ENCODE peak calls at places on chromosomes 2 and 18, in five cellular contexts. One of them, this sample, is unnamed.
A peak's percentile ranks its signal among the peaks of the same experiment; 100 is the strongest.

GRCh38 chr18:45324489-45325111 is 290.7 kb upstream of the SLC14A2 start:
- DNase-seq in H1: peak; percentile 47
- DNase-seq in K562: no peak
- DNase-seq in HepG2: no peak
- DNase-seq in WTC11: peak; percentile 39
- DNase-seq in this sample: no peak

GRCh38 chr18:12359515-12359927 is 17.5 kb downstream of the AFG3L2 start:
- DNase-seq in H1: no peak
- DNase-seq in K562: no peak
- DNase-seq in WTC11: no peak
- DNase-seq in HepG2: no peak
- DNase-seq in this sample: no peak

GRCh38 chr2:172704072-172704936 is 31.3 kb upstream of the RAPGEF4 start:
- DNase-seq in H1: no peak
- DNase-seq in K562: peak; percentile 29
- DNase-seq in HepG2: peak; percentile 55
- DNase-seq in WTC11: no peak
- DNase-seq in this sample: peak; percentile 55

GRCh38 chr2:108491848-108492247 is 42.4 kb upstream of the LIMS1 start:
- DNase-seq in K562: no peak
- DNase-seq in HepG2: no peak
- DNase-seq in WTC11: no peak
- DNase-seq in H1: no peak
- DNase-seq in this sample: no peak

GRCh38 chr2:120247851-120248250 is 4.8 kb upstream of the RALB start:
- DNase-seq in H1: no peak
- DNase-seq in WTC11: no peak
- DNase-seq in HepG2: no peak
- DNase-seq in K562: no peak
- DNase-seq in this sample: no peak

GRCh38 chr2:96927420-96928171 is 57.7 kb upstream of the SEMA4C start:
- DNase-seq in HepG2: no peak
- DNase-seq in H1: no peak
- DNase-seq in K562: no peak
- DNase-seq in WTC11: no peak
- DNase-seq in this sample: no peak

GRCh38 chr2:29281585-29281984 is 166.4 kb downstream of the CLIP4 start:
- DNase-seq in H1: no peak
- DNase-seq in K562: no peak
- DNase-seq in HepG2: no peak
- DNase-seq in WTC11: no peak
- DNase-seq in this sample: peak; percentile 53

GRCh38 chr2:180017764-180018163 is 10.7 kb upstream of the CWC22 start:
- DNase-seq in K562: no peak
- DNase-seq in H1: no peak
- DNase-seq in HepG2: no peak
- DNase-seq in WTC11: no peak
- DNase-seq in this sample: no peak

GRCh38 chr2:166240387-166241313 is 112.8 kb upstream of the SCN1A start:
- DNase-seq in WTC11: no peak
- DNase-seq in HepG2: no peak
- DNase-seq in K562: no peak
- DNase-seq in H1: no peak
- DNase-seq in this sample: no peak

GRCh38 chr18:48866856-48867255 is 83.9 kb downstream of the SMAD7 start:
- DNase-seq in H1: no peak
- DNase-seq in HepG2: no peak
- DNase-seq in K562: no peak
- DNase-seq in WTC11: no peak
- DNase-seq in this sample: no peak

GRCh38 chr2:232420463-232421188 is 14.0 kb downstream of the ALPG start:
- DNase-seq in K562: no peak
- DNase-seq in HepG2: peak; percentile 16
- DNase-seq in WTC11: peak; percentile 61
- DNase-seq in H1: peak; percentile 76
- DNase-seq in this sample: peak; percentile 35

GRCh38 chr2:6184532-6185302 is 492.5 kb downstream of the SOX11 start:
- DNase-seq in WTC11: no peak
- DNase-seq in K562: no peak
- DNase-seq in H1: no peak
- DNase-seq in HepG2: peak; percentile 15
- DNase-seq in this sample: no peak

GRCh38 chr2:151238527-151239487 is 22.9 kb downstream of the RBM43 start:
- DNase-seq in HepG2: peak; percentile 57
- DNase-seq in K562: peak; percentile 64
- DNase-seq in WTC11: peak; percentile 29
- DNase-seq in H1: no peak
- DNase-seq in this sample: peak; percentile 69

DNA sequence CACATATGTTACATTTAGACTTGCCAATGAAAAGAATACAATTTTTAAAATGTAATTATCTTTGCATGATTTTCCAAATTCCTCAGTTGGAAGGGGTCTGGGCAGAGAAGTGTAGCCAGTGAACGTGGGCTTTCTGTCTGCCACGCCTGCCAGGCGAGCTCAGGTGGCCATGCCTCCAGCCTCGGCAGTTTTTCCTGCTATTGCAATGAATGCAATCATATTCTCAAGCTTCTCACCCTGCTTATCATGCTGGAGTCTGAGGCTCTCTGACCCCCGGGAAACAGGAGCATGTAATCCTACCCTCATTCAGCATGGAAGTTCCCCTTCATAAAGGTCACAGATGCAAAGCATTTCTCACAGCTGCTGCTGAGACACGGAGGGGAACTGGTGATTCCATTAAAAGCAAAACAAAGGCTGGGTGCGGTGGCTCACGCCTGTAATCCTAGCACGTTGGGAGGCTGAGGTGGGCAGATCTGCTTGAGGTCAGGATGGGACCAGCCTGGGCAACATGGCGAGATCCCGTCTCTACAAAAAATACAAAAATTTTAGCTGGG is 154.8 kb downstream of the MBP start:
- DNase-seq in WTC11: no peak
- DNase-seq in H1: peak; percentile 32
- DNase-seq in K562: no peak
- DNase-seq in HepG2: no peak
- DNase-seq in this sample: no peak
- TF ChIP-seq SP1 in WTC11: no peak
- TF ChIP-seq SP1 in H1: no peak
- TF ChIP-seq SP1 in K562: no peak
- TF ChIP-seq SP1 in HepG2: no peak
- TF ChIP-seq SP1 in this sample: no peak

GRCh38 chr18:65753520-65753919 is 2.7 kb downstream of the CDH7 start:
- DNase-seq in H1: no peak
- DNase-seq in WTC11: peak; percentile 53
- DNase-seq in K562: no peak
- DNase-seq in HepG2: peak; percentile 31
- DNase-seq in this sample: peak; percentile 33
- TF ChIP-seq SP1 in H1: no peak
- TF ChIP-seq SP1 in WTC11: no peak
- TF ChIP-seq SP1 in K562: no peak
- TF ChIP-seq SP1 in HepG2: no peak
- TF ChIP-seq SP1 in this sample: no peak

GRCh38 chr2:236049981-236050380 is 118.2 kb downstream of the GBX2 start:
- DNase-seq in H1: no peak
- DNase-seq in HepG2: no peak
- DNase-seq in WTC11: no peak
- DNase-seq in K562: no peak
- DNase-seq in this sample: no peak
- TF ChIP-seq SP1 in H1: no peak
- TF ChIP-seq SP1 in HepG2: no peak
- TF ChIP-seq SP1 in WTC11: no peak
- TF ChIP-seq SP1 in K562: no peak
- TF ChIP-seq SP1 in this sample: no peak

GRCh38 chr2:237517163-237517562 is 30.1 kb downstream of the MLPH start:
- DNase-seq in HepG2: no peak
- DNase-seq in K562: no peak
- DNase-seq in WTC11: no peak
- DNase-seq in H1: no peak
- DNase-seq in this sample: no peak
- TF ChIP-seq SP1 in HepG2: no peak
- TF ChIP-seq SP1 in K562: no peak
- TF ChIP-seq SP1 in WTC11: no peak
- TF ChIP-seq SP1 in H1: no peak
- TF ChIP-seq SP1 in this sample: no peak

GRCh38 chr2:182509231-182509630 is 82.4 kb upstream of the PDE1A start:
- DNase-seq in HepG2: no peak
- DNase-seq in H1: no peak
- DNase-seq in WTC11: no peak
- DNase-seq in K562: no peak
- DNase-seq in this sample: no peak

GRCh38 chr2:182504903-182505302 is 78.1 kb upstream of the PDE1A start:
- DNase-seq in WTC11: no peak
- DNase-seq in K562: no peak
- DNase-seq in H1: no peak
- DNase-seq in HepG2: no peak
- DNase-seq in this sample: no peak

GRCh38 chr2:182503886-182504285 is 77.0 kb upstream of the PDE1A start:
- DNase-seq in H1: no peak
- DNase-seq in K562: no peak
- DNase-seq in WTC11: no peak
- DNase-seq in HepG2: no peak
- DNase-seq in this sample: no peak

GRCh38 chr2:182506606-182507005 is 79.8 kb upstream of the PDE1A start:
- DNase-seq in HepG2: no peak
- DNase-seq in WTC11: no peak
- DNase-seq in H1: no peak
- DNase-seq in K562: no peak
- DNase-seq in this sample: no peak
- TF ChIP-seq SP1 in HepG2: no peak
- TF ChIP-seq SP1 in WTC11: no peak
- TF ChIP-seq SP1 in H1: no peak
- TF ChIP-seq SP1 in K562: no peak
- TF ChIP-seq SP1 in this sample: no peak

GRCh38 chr18:21904856-21905255 is 164.3 kb downstream of the MIB1 start:
- DNase-seq in WTC11: no peak
- DNase-seq in HepG2: no peak
- DNase-seq in H1: no peak
- DNase-seq in K562: no peak
- DNase-seq in this sample: no peak
- TF ChIP-seq SP1 in WTC11: no peak
- TF ChIP-seq SP1 in HepG2: no peak
- TF ChIP-seq SP1 in H1: no peak
- TF ChIP-seq SP1 in K562: no peak
- TF ChIP-seq SP1 in this sample: no peak

DNA sequence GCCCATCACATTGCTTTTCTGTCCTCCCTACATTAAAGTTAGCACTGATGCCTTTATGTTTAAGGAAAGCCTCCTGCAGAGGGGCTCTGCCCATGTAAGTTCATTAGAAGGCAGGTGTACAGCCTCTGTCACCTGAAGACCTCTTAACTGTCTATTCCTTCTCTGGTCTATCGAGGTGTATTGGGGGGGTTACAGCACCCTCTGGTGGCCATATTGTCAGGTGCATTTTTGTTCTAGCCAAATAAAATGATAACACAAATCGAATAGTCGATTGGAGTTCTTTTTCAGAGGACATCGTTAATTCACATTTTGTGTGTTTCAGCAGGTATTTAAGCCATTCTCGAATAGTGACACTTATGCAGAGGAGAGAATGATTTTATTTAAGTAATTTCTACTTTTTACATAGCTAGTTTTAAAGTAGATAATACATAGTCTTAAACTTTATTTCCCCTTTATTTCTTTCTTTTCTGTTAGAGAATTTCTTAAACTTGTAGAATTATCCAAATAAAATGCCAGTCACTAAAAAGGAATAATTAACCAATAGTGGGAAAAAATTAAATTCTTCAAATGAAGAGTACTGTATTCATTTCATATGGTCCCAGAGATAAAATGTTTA is 136.8 kb downstream of the NEDD4L start:
- DNase-seq in WTC11: peak; percentile 72
- DNase-seq in H1: peak; percentile 82
- DNase-seq in HepG2: peak; percentile 37
- DNase-seq in K562: peak; percentile 53
- DNase-seq in this sample: peak; percentile 45
- TF ChIP-seq SP1 in WTC11: no peak
- TF ChIP-seq SP1 in H1: no peak
- TF ChIP-seq SP1 in HepG2: no peak
- TF ChIP-seq SP1 in K562: no peak
- TF ChIP-seq SP1 in this sample: no peak

GRCh38 chr2:1709970-1710560 is 34.2 kb downstream of the PXDN start:
- DNase-seq in H1: no peak
- DNase-seq in K562: no peak
- DNase-seq in HepG2: no peak
- DNase-seq in WTC11: no peak
- DNase-seq in this sample: no peak

GRCh38 chr2:1709335-1709605 is 35.0 kb downstream of the PXDN start:
- DNase-seq in HepG2: no peak
- DNase-seq in WTC11: no peak
- DNase-seq in K562: no peak
- DNase-seq in H1: no peak
- DNase-seq in this sample: no peak

GRCh38 chr2:1705557-1706076 is 38.7 kb downstream of the PXDN start:
- DNase-seq in K562: no peak
- DNase-seq in HepG2: no peak
- DNase-seq in H1: no peak
- DNase-seq in WTC11: no peak
- DNase-seq in this sample: no peak

GRCh38 chr2:1708476-1709334 is 35.6 kb downstream of the PXDN start:
- DNase-seq in K562: no peak
- DNase-seq in WTC11: no peak
- DNase-seq in H1: no peak
- DNase-seq in HepG2: no peak
- DNase-seq in this sample: no peak

GRCh38 chr2:1707771-1708351 is 36.5 kb downstream of the PXDN start:
- DNase-seq in WTC11: peak; percentile 66
- DNase-seq in K562: no peak
- DNase-seq in HepG2: no peak
- DNase-seq in H1: no peak
- DNase-seq in this sample: no peak
- TF ChIP-seq SP1 in WTC11: no peak
- TF ChIP-seq SP1 in K562: no peak
- TF ChIP-seq SP1 in HepG2: no peak
- TF ChIP-seq SP1 in H1: peak; percentile 15
- TF ChIP-seq SP1 in this sample: no peak

This sample was measured in HEK293T.